ENCODE peak calls at places on chromosomes 5 and 9, in six cellular contexts. One of them, this sample, is unnamed.

GRCh38 chr5:57595530-57596098 is 113.0 kb upstream of the ACTBL2 start:
- DNase-seq in 8988T: no peak
- DNase-seq in mesothelial cell of epicardium: no peak
- DNase-seq in HT-29: no peak
- DNase-seq in NCI-H1417: peak
- DNase-seq in stimulated activated CD8-positive, alpha-beta memory T cell treated with anti-CD3 and anti-CD28 coated beads, Interleukin-4, amount 100 ng/mL, for 1 hour: no peak
- DNase-seq in this sample: no peak

GRCh38 chr5:179777909-179778308 is 15.9 kb upstream of the LTC4S start:
- DNase-seq in 8988T: no peak
- DNase-seq in stimulated activated CD8-positive, alpha-beta memory T cell treated with anti-CD3 and anti-CD28 coated beads, Interleukin-4, amount 100 ng/mL, for 1 hour: no peak
- DNase-seq in mesothelial cell of epicardium: no peak
- DNase-seq in HT-29: no peak
- DNase-seq in NCI-H1417: no peak
- DNase-seq in this sample: no peak

GRCh38 chr9:21789541-21790037 is 12.8 kb upstream of the MTAP start:
- DNase-seq in 8988T: no peak
- DNase-seq in stimulated activated CD8-positive, alpha-beta memory T cell treated with anti-CD3 and anti-CD28 coated beads, Interleukin-4, amount 100 ng/mL, for 1 hour: no peak
- DNase-seq in HT-29: peak
- DNase-seq in mesothelial cell of epicardium: no peak
- DNase-seq in NCI-H1417: no peak
- DNase-seq in this sample: peak

GRCh38 chr9:134679616-134680392 is 38.2 kb downstream of the COL5A1 start:
- DNase-seq in mesothelial cell of epicardium: no peak
- DNase-seq in 8988T: no peak
- DNase-seq in HT-29: no peak
- DNase-seq in stimulated activated CD8-positive, alpha-beta memory T cell treated with anti-CD3 and anti-CD28 coated beads, Interleukin-4, amount 100 ng/mL, for 1 hour: no peak
- DNase-seq in NCI-H1417: no peak
- DNase-seq in this sample: no peak

GRCh38 chr5:158244882-158245281 is 385.9 kb upstream of the CLINT1 start:
- DNase-seq in HT-29: no peak
- DNase-seq in mesothelial cell of epicardium: no peak
- DNase-seq in NCI-H1417: no peak
- DNase-seq in stimulated activated CD8-positive, alpha-beta memory T cell treated with anti-CD3 and anti-CD28 coated beads, Interleukin-4, amount 100 ng/mL, for 1 hour: no peak
- DNase-seq in 8988T: no peak
- DNase-seq in this sample: no peak

GRCh38 chr9:114779352-114779845 is 26.4 kb downstream of the TNFSF15 start:
- DNase-seq in mesothelial cell of epicardium: no peak
- DNase-seq in stimulated activated CD8-positive, alpha-beta memory T cell treated with anti-CD3 and anti-CD28 coated beads, Interleukin-4, amount 100 ng/mL, for 1 hour: no peak
- DNase-seq in HT-29: peak
- DNase-seq in 8988T: no peak
- DNase-seq in NCI-H1417: peak
- DNase-seq in this sample: no peak

GRCh38 chr9:82604947-82605656 is 457.8 kb downstream of the RASEF start:
- DNase-seq in 8988T: no peak
- DNase-seq in mesothelial cell of epicardium: no peak
- DNase-seq in NCI-H1417: no peak
- DNase-seq in stimulated activated CD8-positive, alpha-beta memory T cell treated with anti-CD3 and anti-CD28 coated beads, Interleukin-4, amount 100 ng/mL, for 1 hour: no peak
- DNase-seq in HT-29: no peak
- DNase-seq in this sample: no peak

GRCh38 chr5:94745786-94746730 is 127.6 kb downstream of the SLF1 start:
- DNase-seq in NCI-H1417: no peak
- DNase-seq in stimulated activated CD8-positive, alpha-beta memory T cell treated with anti-CD3 and anti-CD28 coated beads, Interleukin-4, amount 100 ng/mL, for 1 hour: no peak
- DNase-seq in HT-29: no peak
- DNase-seq in mesothelial cell of epicardium: no peak
- DNase-seq in 8988T: no peak
- DNase-seq in this sample: no peak

GRCh38 chr9:136714096-136714875 is 1.9 kb downstream of the DIPK1B start:
- DNase-seq in NCI-H1417: no peak
- DNase-seq in 8988T: no peak
- DNase-seq in mesothelial cell of epicardium: no peak
- DNase-seq in HT-29: no peak
- DNase-seq in stimulated activated CD8-positive, alpha-beta memory T cell treated with anti-CD3 and anti-CD28 coated beads, Interleukin-4, amount 100 ng/mL, for 1 hour: no peak
- DNase-seq in this sample: no peak

GRCh38 chr5:96565843-96566242 is 96.3 kb upstream of the CAST start:
- DNase-seq in 8988T: no peak
- DNase-seq in HT-29: peak
- DNase-seq in NCI-H1417: peak
- DNase-seq in mesothelial cell of epicardium: no peak
- DNase-seq in stimulated activated CD8-positive, alpha-beta memory T cell treated with anti-CD3 and anti-CD28 coated beads, Interleukin-4, amount 100 ng/mL, for 1 hour: no peak
- DNase-seq in this sample: no peak

This sample was measured in HuH-7.5.